ENCODE peak calls at places on chromosome 18, in four cellular contexts. V, O, W and R are unnamed samples.

GRCh38 chr18:8029061-8029460 is 461.9 kb downstream of the PTPRM start:
- DNase-seq in V (no peak), O (no peak), W (no peak), R (peak)

GRCh38 chr18:79609841-79610281 is 69.7 kb upstream of the CTDP1 start:
- DNase-seq in O (no peak), V (no peak), W (no peak), R (peak)

GRCh38 chr18:39314595-39314994 is 1749.0 kb upstream of the CELF4 start:
- DNase-seq in W (no peak), V (no peak), O (no peak), R (no peak)

GRCh38 chr18:11042247-11042646 is 107.1 kb downstream of the PIEZO2 start:
- DNase-seq in W (peak), V (peak), O (no peak), R (no peak)

GRCh38 chr18:23990474-23991410 is 23.8 kb upstream of the TTC39C start:
- DNase-seq in V (no peak), O (no peak), W (no peak), R (no peak)

GRCh38 chr18:49476664-49477411 is 10.2 kb downstream of the C18orf32 start:
- DNase-seq in V (peak), O (no peak), W (peak), R (peak)

GRCh38 chr18:42053188-42053781 is 98.3 kb downstream of the PIK3C3 start:
- DNase-seq in V (peak), W (peak), O (peak), R (peak)

GRCh38 chr18:76168206-76168605 is 326.8 kb downstream of the ZNF516 start:
- DNase-seq in W (no peak), O (no peak), V (no peak), R (no peak)

GRCh38 chr18:12336887-12337286 is 28.8 kb downstream of the TUBB6 start:
- DNase-seq in O (no peak), V (peak), W (peak), R (no peak)

GRCh38 chr18:79374408-79375171 is 21.1 kb upstream of the NFATC1 start:
- DNase-seq in O (no peak), V (no peak), W (no peak), R (no peak)

GRCh38 chr18:6236258-6236657 is 178.5 kb downstream of the L3MBTL4 start:
- DNase-seq in V (no peak), O (no peak), W (no peak), R (no peak)

GRCh38 chr18:79527656-79528055 is 131.9 kb downstream of the NFATC1 start:
- DNase-seq in O (no peak), V (no peak), W (no peak), R (peak)

GRCh38 chr18:23053756-23054457 is 81.4 kb upstream of the CABLES1 start:
- DNase-seq in O (peak), W (peak), V (peak), R (no peak)

GRCh38 chr18:48673456-48674197 is 134.8 kb downstream of the CTIF start:
- DNase-seq in O (no peak), W (no peak), V (peak), R (no peak)

GRCh38 chr18:4455113-4455811 is at the start of gene DLGAP1:
- DNase-seq in V (peak), O (peak), W (no peak), R (no peak)

GRCh38 chr18:39453882-39454281 is 1888.3 kb upstream of the CELF4 start:
- DNase-seq in W (peak), V (peak), O (no peak), R (no peak)

GRCh38 chr18:13394794-13395193 is 176.2 kb downstream of the LDLRAD4 start:
- DNase-seq in V (no peak), W (no peak), O (no peak), R (no peak)

GRCh38 chr18:63302647-63303405 is 16.7 kb downstream of the BCL2 start:
- DNase-seq in W (no peak), O (no peak), V (no peak), R (no peak)

GRCh38 chr18:35456181-35456850 is 41.4 kb downstream of the INO80C start:
- DNase-seq in V (peak), W (no peak), O (no peak), R (no peak)

GRCh38 chr18:13439475-13439874 is 220.9 kb downstream of the LDLRAD4 start:
- DNase-seq in O (no peak), W (no peak), V (no peak), R (no peak)

GRCh38 chr18:41870191-41870590 is 84.8 kb upstream of the PIK3C3 start:
- DNase-seq in W (no peak), V (no peak), O (no peak), R (no peak)

GRCh38 chr18:49031511-49032188 is 80.9 kb upstream of the SMAD7 start:
- DNase-seq in O (no peak), V (no peak), W (no peak), R (peak)

GRCh38 chr18:14959550-14959949 is 211.6 kb downstream of the ANKRD30B start:
- DNase-seq in O (no peak), W (no peak), V (no peak), R (no peak)

GRCh38 chr18:23580677-23581367 is 5.5 kb downstream of the NPC1 start:
- DNase-seq in W (no peak), V (peak), O (no peak), R (no peak)

GRCh38 chr18:8450898-8451665 is 158.2 kb upstream of the RAB12 start:
- DNase-seq in O (no peak), W (no peak), V (no peak), R (no peak)

GRCh38 chr18:50661013-50661412 is 101.1 kb downstream of the MAPK4 start:
- DNase-seq in W (no peak), V (no peak), O (no peak), R (no peak)

GRCh38 chr18:12307871-12308385 is at the start of gene TUBB6:
- DNase-seq in O (peak), W (peak), V (peak), R (no peak)

GRCh38 chr18:79950440-79951341 is 762 bp downstream of the SLC66A2 start:
- DNase-seq in W (peak), O (no peak), V (no peak), R (peak)

GRCh38 chr18:8937695-8938094 is 164.8 kb upstream of the NDUFV2 start:
- DNase-seq in V (no peak), O (no peak), W (no peak), R (no peak)

GRCh38 chr18:57741273-57741672 is 61.8 kb downstream of the ATP8B1 start:
- DNase-seq in V (no peak), W (no peak), O (no peak), R (no peak)

GRCh38 chr18:3441290-3441689 is 8.7 kb upstream of the TGIF1 start:
- DNase-seq in O (no peak), W (peak), V (peak), R (no peak)

GRCh38 chr18:23752796-23753195 is 63.5 kb downstream of the LAMA3 start:
- DNase-seq in O (no peak), W (peak), V (no peak), R (no peak)

GRCh38 chr18:25284861-25285574 is 66.9 kb downstream of the ZNF521 start:
- DNase-seq in W (peak), O (no peak), V (peak), R (no peak)

GRCh38 chr18:67854340-67854739 is 337.8 kb upstream of the DSEL start:
- DNase-seq in O (no peak), V (peak), W (no peak), R (no peak)

GRCh38 chr18:79517322-79517721 is 121.6 kb downstream of the NFATC1 start:
- DNase-seq in V (no peak), W (no peak), O (no peak), R (no peak)

GRCh38 chr18:78727877-78728276 is 251.7 kb upstream of the SALL3 start:
- DNase-seq in W (no peak), O (no peak), V (no peak), R (no peak)

GRCh38 chr18:5914971-5915370 is 19.6 kb upstream of the TMEM200C start:
- DNase-seq in V (no peak), W (no peak), O (no peak), R (no peak)

GRCh38 chr18:10787293-10787901 is 261.6 kb downstream of the NAPG start:
- DNase-seq in O (peak), V (peak), W (peak), R (peak)

GRCh38 chr18:30679285-30679930 is 363.1 kb downstream of the DSC3 start:
- DNase-seq in W (no peak), O (no peak), V (no peak), R (no peak)

GRCh38 chr18:62767321-62767720 is 52.0 kb downstream of the PHLPP1 start:
- DNase-seq in V (peak), W (peak), O (no peak), R (no peak)